ENCODE peak calls at places on chromosomes 16 and 17, in eight cellular contexts. B is stomach, Y is GM13977, E is progenitor cell of endocrine pancreas, I is body of pancreas, U is fibroblast of mammary gland, A is lung, H is B cell. D is an unnamed sample.

GRCh38 chr16:69077251-69077650 is 28.2 kb upstream of the HAS3 start:
- DNase-seq in B (no peak), Y (no peak), E (no peak), I (no peak), U (peak), A (no peak), H (no peak), D (no peak)

GRCh38 chr17:63364387-63364786 is 81.7 kb downstream of the CYB561 start:
- DNase-seq in B (no peak), Y (no peak), E (no peak), I (no peak), U (peak), A (no peak), H (no peak), D (no peak)

GRCh38 chr16:78925071-78925714 is 675.3 kb downstream of the MAF start:
- DNase-seq in B (peak), Y (no peak), E (no peak), I (peak), U (peak), A (no peak), H (no peak), D (peak)

GRCh38 chr17:78883533-78884131 is 19.4 kb downstream of the CEP295NL start:
- DNase-seq in B (peak), Y (no peak), E (peak), I (peak), U (peak), A (peak), H (no peak), D (peak)

GRCh38 chr16:4354512-4355409 is 3.6 kb upstream of the PAM16 start:
- DNase-seq in B (no peak), Y (no peak), E (no peak), I (no peak), U (no peak), A (no peak), H (no peak), D (no peak)

GRCh38 chr16:79463839-79464238 is 136.7 kb downstream of the MAF start:
- DNase-seq in B (no peak), Y (no peak), E (no peak), I (no peak), U (no peak), A (no peak), H (no peak), D (no peak)

GRCh38 chr17:65268832-65269231 is 131.7 kb downstream of the RGS9 start:
- DNase-seq in B (no peak), Y (no peak), E (no peak), I (no peak), U (peak), A (no peak), H (no peak), D (no peak)

GRCh38 chr16:31713945-31714898 is 159.4 kb upstream of the ZNF267 start:
- DNase-seq in B (no peak), Y (no peak), E (no peak), I (peak), U (no peak), A (no peak), H (no peak), D (peak)

GRCh38 chr17:38749222-38750043 is 1.3 kb upstream of the PCGF2 start:
- DNase-seq in B (peak), Y (no peak), E (peak), I (peak), U (peak), A (peak), H (no peak), D (peak)

GRCh38 chr17:58112970-58113631 is 29.9 kb downstream of the DYNLL2 start:
- DNase-seq in B (peak), Y (peak), E (peak), I (peak), U (peak), A (peak), H (peak), D (peak)

GRCh38 chr17:46056800-46057304 is 57.8 kb downstream of the STH start:
- DNase-seq in B (no peak), Y (no peak), E (no peak), I (no peak), U (peak), A (no peak), H (no peak), D (no peak)

GRCh38 chr16:3716831-3717234 is 491 bp downstream of the TRAP1 start:
- DNase-seq in B (no peak), Y (peak), E (no peak), I (peak), U (peak), A (no peak), H (no peak), D (peak)

GRCh38 chr17:28347261-28347891 is 10.0 kb downstream of the POLDIP2 start:
- DNase-seq in B (peak), Y (no peak), E (no peak), I (peak), U (peak), A (no peak), H (no peak), D (no peak)

GRCh38 chr16:15507299-15507958 is 73.0 kb downstream of the BMERB1 start:
- DNase-seq in B (no peak), Y (no peak), E (no peak), I (no peak), U (peak), A (no peak), H (no peak), D (no peak)

GRCh38 chr16:814974-815373 is 14.4 kb upstream of the GNG13 start:
- DNase-seq in B (no peak), Y (no peak), E (no peak), I (no peak), U (peak), A (no peak), H (no peak), D (no peak)

GRCh38 chr16:28264656-28265055 is 27.7 kb upstream of the SBK1 start:
- DNase-seq in B (peak), Y (no peak), E (no peak), I (no peak), U (peak), A (peak), H (no peak), D (no peak)

GRCh38 chr16:17921357-17921978 is 415.1 kb downstream of the NPIPA8 start:
- DNase-seq in B (no peak), Y (peak), E (no peak), I (peak), U (peak), A (no peak), H (peak), D (peak)

GRCh38 chr17:228223-228615 is 46.8 kb upstream of the DOC2B start:
- DNase-seq in B (no peak), Y (no peak), E (no peak), I (no peak), U (no peak), A (no peak), H (no peak), D (no peak)

GRCh38 chr17:2398655-2399571 is 1.9 kb downstream of the MNT start:
- DNase-seq in B (peak), Y (peak), E (peak), I (peak), U (peak), A (peak), H (no peak), D (peak)

GRCh38 chr16:86798247-86799041 is 220.1 kb downstream of the FOXL1 start:
- DNase-seq in B (no peak), Y (no peak), E (no peak), I (no peak), U (peak), A (no peak), H (no peak), D (no peak)

GRCh38 chr17:66438101-66438500 is 135.7 kb downstream of the PRKCA start:
- DNase-seq in B (no peak), Y (no peak), E (no peak), I (no peak), U (no peak), A (no peak), H (no peak), D (no peak)

GRCh38 chr17:74632196-74632540 is 8.6 kb upstream of the CD300E start:
- DNase-seq in B (no peak), Y (no peak), E (no peak), I (no peak), U (no peak), A (no peak), H (no peak), D (no peak)

GRCh38 chr17:76753061-76753961 is 15.4 kb downstream of the MFSD11 start:
- DNase-seq in B (no peak), Y (no peak), E (no peak), I (no peak), U (no peak), A (no peak), H (no peak), D (no peak)

GRCh38 chr17:69820881-69821473 is 254.0 kb upstream of the KCNJ16 start:
- DNase-seq in B (no peak), Y (no peak), E (no peak), I (no peak), U (no peak), A (no peak), H (no peak), D (no peak)

GRCh38 chr17:69822314-69822875 is 252.6 kb upstream of the KCNJ16 start:
- DNase-seq in B (no peak), Y (no peak), E (no peak), I (no peak), U (no peak), A (no peak), H (no peak), D (no peak)

GRCh38 chr17:69814031-69814430 is 261.0 kb upstream of the KCNJ16 start:
- DNase-seq in B (no peak), Y (no peak), E (no peak), I (no peak), U (no peak), A (no peak), H (no peak), D (no peak)

GRCh38 chr17:69819316-69820087 is 255.5 kb upstream of the KCNJ16 start:
- DNase-seq in B (no peak), Y (no peak), E (no peak), I (no peak), U (peak), A (no peak), H (no peak), D (no peak)

DNA sequence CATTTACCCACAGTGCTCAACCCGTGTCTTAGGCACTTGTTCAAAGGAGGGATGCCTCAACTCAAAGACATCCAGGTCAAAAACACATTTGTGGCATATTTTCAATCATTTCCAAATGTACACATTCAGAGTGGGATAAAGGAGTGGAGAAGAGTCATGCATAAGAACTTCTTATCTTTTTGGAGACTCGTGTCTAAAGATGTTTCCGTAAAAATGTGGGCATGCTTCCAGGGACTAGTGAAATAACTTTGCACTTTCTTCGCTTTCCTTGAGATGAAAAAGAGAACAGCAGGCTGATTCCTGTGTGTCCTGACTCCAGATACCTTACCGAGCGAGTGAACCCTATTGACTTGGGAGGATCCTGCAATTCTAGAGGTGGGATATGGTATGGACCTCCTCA is 256.6 kb upstream of the KCNJ16 start:
- DNase-seq in B (no peak), Y (no peak), E (no peak), I (no peak), U (no peak), A (no peak), H (no peak), D (no peak)
- TF ChIP-seq CTCF in B (no peak), Y (no peak), E (no peak), I (no peak), U (no peak), A (no peak), H (no peak), D (no peak)

GRCh38 chr17:80201446-80201845 is 18.7 kb downstream of the SGSH start:
- DNase-seq in B (no peak), Y (no peak), E (no peak), I (no peak), U (no peak), A (no peak), H (no peak), D (no peak)

GRCh38 chr17:80204626-80205468 is 15.3 kb downstream of the SGSH start:
- DNase-seq in B (no peak), Y (no peak), E (no peak), I (no peak), U (no peak), A (no peak), H (no peak), D (no peak)

GRCh38 chr17:80208050-80208449 is 12.1 kb downstream of the SGSH start:
- DNase-seq in B (no peak), Y (no peak), E (no peak), I (no peak), U (no peak), A (no peak), H (no peak), D (no peak)

GRCh38 chr17:80202197-80202596 is 17.9 kb downstream of the SGSH start:
- DNase-seq in B (no peak), Y (no peak), E (no peak), I (no peak), U (no peak), A (no peak), H (no peak), D (no peak)

DNA sequence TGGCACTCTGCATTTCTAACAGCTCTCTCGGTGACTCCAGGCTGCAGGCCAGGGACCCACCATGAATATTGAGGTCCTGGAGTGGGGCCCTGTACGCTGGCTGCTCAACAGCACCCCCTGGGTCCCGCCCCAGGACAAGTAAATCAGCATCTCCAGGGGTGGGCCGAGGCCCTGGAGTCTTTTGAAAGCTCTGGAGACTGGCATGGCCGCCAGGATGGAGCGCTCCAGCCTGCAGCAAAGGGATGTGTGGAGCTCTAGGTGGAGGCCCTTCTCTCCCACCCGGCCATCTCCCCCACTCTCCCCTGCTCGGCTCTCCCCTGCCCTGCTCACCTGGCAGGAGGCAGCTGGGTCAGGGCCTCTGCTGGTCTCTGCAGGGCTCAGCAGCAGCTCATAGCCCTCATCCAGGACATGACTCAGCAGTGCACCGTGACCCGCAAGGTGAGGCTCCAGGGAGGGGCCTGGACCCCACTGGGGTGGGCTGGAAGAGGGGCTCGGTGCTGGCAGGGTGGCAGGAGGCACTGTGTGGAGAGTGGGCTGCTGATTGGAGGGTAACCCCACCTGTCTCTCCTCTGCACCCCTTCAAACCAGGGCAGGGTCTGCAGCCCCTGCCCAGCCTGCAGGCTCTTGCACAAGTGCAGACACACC is 16.6 kb downstream of the SGSH start:
- DNase-seq in B (no peak), Y (no peak), E (no peak), I (no peak), U (no peak), A (no peak), H (no peak), D (no peak)
- TF ChIP-seq CTCF in B (no peak), Y (no peak), E (no peak), I (no peak), U (no peak), A (no peak), H (no peak), D (no peak)

GRCh38 chr17:77821114-77821513 is 137.4 kb upstream of the TNRC6C start:
- DNase-seq in B (no peak), Y (peak), E (no peak), I (no peak), U (no peak), A (no peak), H (no peak), D (no peak)
- TF ChIP-seq CTCF in B (no peak), Y (no peak), E (peak), I (no peak), U (no peak), A (no peak), H (no peak), D (no peak)

GRCh38 chr17:3723556-3724372 is at the start of gene HASPIN:
- DNase-seq in B (peak), Y (peak), E (peak), I (peak), U (peak), A (peak), H (peak), D (peak)
- TF ChIP-seq CTCF in B (peak), Y (no peak), E (peak), I (no peak), U (peak), A (peak), H (peak), D (no peak)

GRCh38 chr16:66740010-66740409 is 11.4 kb downstream of the DYNC1LI2 start:
- DNase-seq in B (no peak), Y (peak), E (no peak), I (peak), U (peak), A (no peak), H (peak), D (peak)
- TF ChIP-seq CTCF in B (peak), Y (peak), E (peak), I (peak), U (peak), A (peak), H (peak), D (peak)

GRCh38 chr17:34715504-34715903 is 136.1 kb downstream of the TMEM132E start:
- DNase-seq in B (no peak), Y (no peak), E (no peak), I (no peak), U (no peak), A (no peak), H (no peak), D (no peak)

GRCh38 chr17:34719569-34719968 is 140.2 kb downstream of the TMEM132E start:
- DNase-seq in B (no peak), Y (no peak), E (no peak), I (no peak), U (no peak), A (no peak), H (no peak), D (no peak)

GRCh38 chr17:34716291-34716690 is 136.9 kb downstream of the TMEM132E start:
- DNase-seq in B (no peak), Y (no peak), E (no peak), I (no peak), U (no peak), A (no peak), H (no peak), D (no peak)

GRCh38 chr17:34714475-34715410 is 135.4 kb downstream of the TMEM132E start:
- DNase-seq in B (no peak), Y (no peak), E (no peak), I (no peak), U (no peak), A (no peak), H (no peak), D (no peak)

GRCh38 chr17:34717092-34717491 is 137.7 kb downstream of the TMEM132E start:
- DNase-seq in B (no peak), Y (no peak), E (no peak), I (no peak), U (no peak), A (no peak), H (no peak), D (no peak)
- TF ChIP-seq CTCF in B (no peak), Y (no peak), E (no peak), I (no peak), U (no peak), A (no peak), H (no peak), D (no peak)

D was measured in endothelial cell.